ENCODE peak calls at places on chromosomes 3 and 15, in nine cellular contexts. One of them, this sample, is unnamed. For H3K27me3, the result is how much of the 10 kb centered on the place peaks cover.

GRCh38 chr15:90901799-90902655 is 1.1 kb upstream of the MAN2A2 start:
- DNase-seq in transverse colon: peak
- DNase-seq in suprapubic skin: peak
- DNase-seq in SK-N-SH: peak
- DNase-seq in lower lobe of right lung: peak
- DNase-seq in cardiac muscle cell: peak
- DNase-seq in tibial nerve: peak
- DNase-seq in small intestine: peak
- DNase-seq in AG04450: no peak
- DNase-seq in this sample: peak

GRCh38 chr3:58237940-58238681 is 519 bp downstream of the ABHD6 start:
- DNase-seq in transverse colon: peak
- DNase-seq in suprapubic skin: peak
- DNase-seq in SK-N-SH: peak
- DNase-seq in lower lobe of right lung: peak
- DNase-seq in cardiac muscle cell: peak
- DNase-seq in tibial nerve: peak
- DNase-seq in small intestine: peak
- DNase-seq in AG04450: no peak
- DNase-seq in this sample: peak

GRCh38 chr3:174613173-174613572 is 246.0 kb upstream of the NAALADL2 start:
- DNase-seq in transverse colon: no peak
- DNase-seq in suprapubic skin: no peak
- DNase-seq in SK-N-SH: no peak
- DNase-seq in lower lobe of right lung: no peak
- DNase-seq in cardiac muscle cell: no peak
- DNase-seq in tibial nerve: no peak
- DNase-seq in small intestine: no peak
- DNase-seq in AG04450: no peak
- DNase-seq in this sample: no peak

GRCh38 chr15:91678003-91678402 is 175.5 kb upstream of the SLCO3A1 start:
- DNase-seq in transverse colon: no peak
- DNase-seq in suprapubic skin: no peak
- DNase-seq in SK-N-SH: no peak
- DNase-seq in lower lobe of right lung: no peak
- DNase-seq in cardiac muscle cell: no peak
- DNase-seq in tibial nerve: no peak
- DNase-seq in small intestine: no peak
- DNase-seq in AG04450: no peak
- DNase-seq in this sample: no peak

GRCh38 chr15:42650208-42651066 is 75.0 kb downstream of the STARD9 start:
- DNase-seq in transverse colon: peak
- DNase-seq in suprapubic skin: no peak
- DNase-seq in SK-N-SH: peak
- DNase-seq in lower lobe of right lung: no peak
- DNase-seq in cardiac muscle cell: peak
- DNase-seq in tibial nerve: peak
- DNase-seq in small intestine: peak
- DNase-seq in AG04450: peak
- DNase-seq in this sample: peak

GRCh38 chr3:187767266-187768032 is 22.2 kb upstream of the BCL6 start:
- DNase-seq in transverse colon: no peak
- DNase-seq in suprapubic skin: no peak
- DNase-seq in SK-N-SH: no peak
- DNase-seq in lower lobe of right lung: no peak
- DNase-seq in cardiac muscle cell: no peak
- DNase-seq in tibial nerve: no peak
- DNase-seq in small intestine: no peak
- DNase-seq in AG04450: peak
- DNase-seq in this sample: no peak

GRCh38 chr3:193662757-193663322 is 69.8 kb downstream of the OPA1 start:
- DNase-seq in transverse colon: no peak
- DNase-seq in suprapubic skin: no peak
- DNase-seq in SK-N-SH: no peak
- DNase-seq in lower lobe of right lung: no peak
- DNase-seq in cardiac muscle cell: no peak
- DNase-seq in tibial nerve: no peak
- DNase-seq in small intestine: no peak
- DNase-seq in AG04450: no peak
- DNase-seq in this sample: no peak

GRCh38 chr15:29888651-29889050 is 66.4 kb upstream of the TJP1 start:
- DNase-seq in transverse colon: no peak
- DNase-seq in suprapubic skin: no peak
- DNase-seq in SK-N-SH: no peak
- DNase-seq in lower lobe of right lung: no peak
- DNase-seq in cardiac muscle cell: peak
- DNase-seq in tibial nerve: no peak
- DNase-seq in small intestine: no peak
- DNase-seq in AG04450: peak
- DNase-seq in this sample: no peak

GRCh38 chr15:99100245-99101173 is 4.4 kb upstream of the SYNM start:
- DNase-seq in transverse colon: peak
- DNase-seq in suprapubic skin: peak
- DNase-seq in SK-N-SH: peak
- DNase-seq in lower lobe of right lung: peak
- DNase-seq in cardiac muscle cell: peak
- DNase-seq in tibial nerve: peak
- DNase-seq in small intestine: peak
- DNase-seq in AG04450: no peak
- DNase-seq in this sample: peak

GRCh38 chr3:169579086-169579485 is 84.4 kb downstream of the MECOM start:
- DNase-seq in transverse colon: no peak
- DNase-seq in suprapubic skin: no peak
- DNase-seq in SK-N-SH: no peak
- DNase-seq in lower lobe of right lung: no peak
- DNase-seq in cardiac muscle cell: no peak
- DNase-seq in tibial nerve: no peak
- DNase-seq in small intestine: no peak
- DNase-seq in AG04450: no peak
- DNase-seq in this sample: no peak

GRCh38 chr15:24772709-24773373 is 97.3 kb downstream of the NPAP1 start:
- DNase-seq in transverse colon: peak
- DNase-seq in suprapubic skin: no peak
- DNase-seq in SK-N-SH: peak
- DNase-seq in lower lobe of right lung: peak
- DNase-seq in cardiac muscle cell: no peak
- DNase-seq in tibial nerve: peak
- DNase-seq in small intestine: peak
- DNase-seq in AG04450: peak
- DNase-seq in this sample: peak
- H3K4me3 ChIP-seq in transverse colon: no peak
- H3K4me3 ChIP-seq in suprapubic skin: peak
- H3K4me3 ChIP-seq in SK-N-SH: peak
- H3K4me3 ChIP-seq in lower lobe of right lung: peak
- H3K4me3 ChIP-seq in cardiac muscle cell: no peak
- H3K4me3 ChIP-seq in tibial nerve: peak
- H3K4me3 ChIP-seq in small intestine: peak
- H3K4me3 ChIP-seq in AG04450: peak
- H3K4me3 ChIP-seq in this sample: peak

GRCh38 chr3:137761563-137762503 is 2.3 kb upstream of the SOX14 start:
- DNase-seq in transverse colon: no peak
- DNase-seq in suprapubic skin: no peak
- DNase-seq in SK-N-SH: peak
- DNase-seq in lower lobe of right lung: no peak
- DNase-seq in cardiac muscle cell: no peak
- DNase-seq in tibial nerve: no peak
- DNase-seq in small intestine: no peak
- DNase-seq in AG04450: no peak
- DNase-seq in this sample: no peak

GRCh38 chr3:137764563-137765309 is 621 bp downstream of the SOX14 start:
- DNase-seq in transverse colon: no peak
- DNase-seq in suprapubic skin: no peak
- DNase-seq in SK-N-SH: peak
- DNase-seq in lower lobe of right lung: no peak
- DNase-seq in cardiac muscle cell: no peak
- DNase-seq in tibial nerve: no peak
- DNase-seq in small intestine: no peak
- DNase-seq in AG04450: no peak
- DNase-seq in this sample: no peak

GRCh38 chr3:137762674-137763593 is 1.2 kb upstream of the SOX14 start:
- DNase-seq in transverse colon: no peak
- DNase-seq in suprapubic skin: no peak
- DNase-seq in SK-N-SH: peak
- DNase-seq in lower lobe of right lung: no peak
- DNase-seq in cardiac muscle cell: no peak
- DNase-seq in tibial nerve: no peak
- DNase-seq in small intestine: no peak
- DNase-seq in AG04450: no peak
- DNase-seq in this sample: no peak

GRCh38 chr3:137764001-137764433 is at the start of gene SOX14:
- DNase-seq in transverse colon: peak
- DNase-seq in suprapubic skin: no peak
- DNase-seq in SK-N-SH: peak
- DNase-seq in lower lobe of right lung: peak
- DNase-seq in cardiac muscle cell: peak
- DNase-seq in tibial nerve: no peak
- DNase-seq in small intestine: peak
- DNase-seq in AG04450: no peak
- DNase-seq in this sample: no peak

DNA sequence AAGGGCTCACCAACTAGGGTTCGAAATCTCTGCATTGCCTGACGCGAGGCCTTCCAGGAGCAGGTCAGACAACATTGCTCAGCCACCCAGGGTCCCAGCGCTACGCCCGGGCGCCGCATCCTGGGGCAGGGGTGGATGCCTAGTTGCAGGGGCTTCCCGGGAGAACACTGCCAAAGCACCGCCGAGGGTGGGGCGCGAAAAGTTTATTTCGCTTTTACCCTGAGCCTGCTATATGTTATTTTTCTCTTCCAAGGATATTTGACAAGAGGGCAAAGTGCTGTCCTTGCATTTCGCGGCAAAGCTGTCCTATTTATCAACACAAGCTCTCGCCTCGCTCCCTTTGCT is 549 bp upstream of the SOX14 start:
- DNase-seq in transverse colon: no peak
- DNase-seq in suprapubic skin: no peak
- DNase-seq in SK-N-SH: peak
- DNase-seq in lower lobe of right lung: no peak
- DNase-seq in cardiac muscle cell: no peak
- DNase-seq in tibial nerve: no peak
- DNase-seq in small intestine: no peak
- DNase-seq in AG04450: no peak
- DNase-seq in this sample: no peak
- H3K27me3 ChIP-seq in transverse colon: half or more
- H3K27me3 ChIP-seq in suprapubic skin: half or more
- H3K27me3 ChIP-seq in SK-N-SH: half or more
- H3K27me3 ChIP-seq in lower lobe of right lung: half or more
- H3K27me3 ChIP-seq in cardiac muscle cell: half or more
- H3K27me3 ChIP-seq in tibial nerve: half or more
- H3K27me3 ChIP-seq in small intestine: half or more
- H3K27me3 ChIP-seq in AG04450: half or more
- H3K27me3 ChIP-seq in this sample: half or more

GRCh38 chr15:101068523-101068960 is 149.4 kb downstream of the LRRK1 start:
- DNase-seq in transverse colon: no peak
- DNase-seq in suprapubic skin: no peak
- DNase-seq in SK-N-SH: no peak
- DNase-seq in lower lobe of right lung: peak
- DNase-seq in cardiac muscle cell: no peak
- DNase-seq in tibial nerve: no peak
- DNase-seq in small intestine: no peak
- DNase-seq in AG04450: no peak
- DNase-seq in this sample: no peak
- H3K27ac ChIP-seq in transverse colon: peak
- H3K27ac ChIP-seq in suprapubic skin: no peak
- H3K27ac ChIP-seq in SK-N-SH: no peak
- H3K27ac ChIP-seq in lower lobe of right lung: peak
- H3K27ac ChIP-seq in cardiac muscle cell: peak
- H3K27ac ChIP-seq in tibial nerve: peak
- H3K27ac ChIP-seq in small intestine: no peak
- H3K27ac ChIP-seq in AG04450: peak
- H3K27ac ChIP-seq in this sample: no peak

GRCh38 chr15:26667222-26667988 is 105.5 kb downstream of the GABRB3 start:
- DNase-seq in transverse colon: no peak
- DNase-seq in suprapubic skin: no peak
- DNase-seq in SK-N-SH: no peak
- DNase-seq in lower lobe of right lung: peak
- DNase-seq in cardiac muscle cell: no peak
- DNase-seq in tibial nerve: no peak
- DNase-seq in small intestine: no peak
- DNase-seq in AG04450: no peak
- DNase-seq in this sample: no peak

GRCh38 chr15:26661727-26662126 is 111.1 kb downstream of the GABRB3 start:
- DNase-seq in transverse colon: no peak
- DNase-seq in suprapubic skin: no peak
- DNase-seq in SK-N-SH: no peak
- DNase-seq in lower lobe of right lung: no peak
- DNase-seq in cardiac muscle cell: no peak
- DNase-seq in tibial nerve: no peak
- DNase-seq in small intestine: no peak
- DNase-seq in AG04450: no peak
- DNase-seq in this sample: no peak

GRCh38 chr15:26662226-26662750 is 110.6 kb downstream of the GABRB3 start:
- DNase-seq in transverse colon: no peak
- DNase-seq in suprapubic skin: no peak
- DNase-seq in SK-N-SH: peak
- DNase-seq in lower lobe of right lung: no peak
- DNase-seq in cardiac muscle cell: no peak
- DNase-seq in tibial nerve: no peak
- DNase-seq in small intestine: no peak
- DNase-seq in AG04450: no peak
- DNase-seq in this sample: no peak

GRCh38 chr15:26670116-26670515 is 102.8 kb downstream of the GABRB3 start:
- DNase-seq in transverse colon: no peak
- DNase-seq in suprapubic skin: no peak
- DNase-seq in SK-N-SH: no peak
- DNase-seq in lower lobe of right lung: no peak
- DNase-seq in cardiac muscle cell: no peak
- DNase-seq in tibial nerve: no peak
- DNase-seq in small intestine: no peak
- DNase-seq in AG04450: no peak
- DNase-seq in this sample: no peak

DNA sequence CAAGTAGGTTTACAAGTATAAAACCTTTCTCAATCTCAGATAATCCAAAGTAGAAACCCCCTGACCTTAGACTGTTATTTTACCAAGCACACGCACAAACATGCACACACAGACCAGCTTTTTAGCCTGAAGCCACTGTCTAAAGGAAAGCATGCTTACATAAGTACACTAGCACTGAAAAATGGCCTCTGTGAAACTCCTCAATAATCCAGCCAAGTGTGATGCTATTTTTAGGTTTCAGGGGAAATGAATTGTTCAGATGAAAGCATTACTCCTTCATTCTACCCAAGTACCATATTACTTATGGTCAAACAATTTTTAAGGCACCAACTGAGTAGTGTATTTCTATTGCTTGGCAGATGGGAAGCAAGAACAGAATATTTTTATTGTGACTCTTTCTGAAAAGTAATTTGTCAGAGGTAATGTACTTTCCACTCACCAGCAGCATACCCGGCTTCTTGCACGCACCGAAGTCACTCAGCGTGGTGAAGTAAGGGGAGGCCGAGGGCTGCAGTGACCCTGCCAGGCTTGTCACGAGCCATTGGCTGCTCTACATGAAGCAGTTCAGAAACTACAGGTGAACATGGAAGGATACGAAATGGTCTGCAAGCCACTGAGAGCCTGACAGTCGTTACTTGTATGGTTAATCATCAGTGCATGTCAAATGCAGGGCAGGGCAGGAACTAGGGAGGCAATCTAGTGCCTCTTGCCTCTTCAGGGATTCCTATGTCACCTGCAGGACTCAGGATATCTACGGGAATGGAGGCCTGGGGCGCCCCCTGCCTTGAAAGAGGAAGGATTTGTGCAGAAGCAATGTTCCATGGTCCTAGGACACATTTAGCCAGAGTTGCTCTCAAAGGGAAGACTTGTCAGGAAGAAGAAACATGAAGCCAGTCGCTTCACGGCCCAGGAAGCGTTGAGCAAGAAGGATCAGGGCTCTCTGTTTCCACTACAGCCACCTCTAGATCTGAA is 106.6 kb downstream of the GABRB3 start:
- DNase-seq in transverse colon: no peak
- DNase-seq in suprapubic skin: no peak
- DNase-seq in SK-N-SH: no peak
- DNase-seq in lower lobe of right lung: no peak
- DNase-seq in cardiac muscle cell: peak
- DNase-seq in tibial nerve: no peak
- DNase-seq in small intestine: no peak
- DNase-seq in AG04450: no peak
- DNase-seq in this sample: no peak
- H3K4me3 ChIP-seq in transverse colon: no peak
- H3K4me3 ChIP-seq in suprapubic skin: no peak
- H3K4me3 ChIP-seq in SK-N-SH: no peak
- H3K4me3 ChIP-seq in lower lobe of right lung: no peak
- H3K4me3 ChIP-seq in cardiac muscle cell: no peak
- H3K4me3 ChIP-seq in tibial nerve: no peak
- H3K4me3 ChIP-seq in small intestine: no peak
- H3K4me3 ChIP-seq in AG04450: no peak
- H3K4me3 ChIP-seq in this sample: no peak

This sample was measured in gastrocnemius medialis.